ENCODE peak calls at places on chromosome 18, in ten cellular contexts. N, K, L, Y, R, U, A, D, X and H are unnamed samples.
A peak's percentile ranks its signal among the peaks of the same experiment; 100 is the strongest.

GRCh38 chr18:183769-184168 is 25.4 kb downstream of the USP14 start:
- DNase-seq in L (no peak), R (no peak), D (no peak), U (no peak), N (no peak), Y (peak; percentile 49), A (no peak), X (peak; percentile 6), K (peak; percentile 57), H (peak; percentile 6)

GRCh38 chr18:30106356-30106755 is 936.2 kb downstream of the DSC3 start:
- DNase-seq in N (no peak), Y (no peak), D (no peak), A (no peak), U (no peak), X (no peak), K (no peak), R (no peak), L (no peak), H (no peak)

GRCh38 chr18:36331541-36331971 is 34.0 kb downstream of the FHOD3 start:
- DNase-seq in K (no peak), L (no peak), U (no peak), Y (no peak), D (no peak), N (no peak), X (no peak), A (no peak), R (no peak), H (no peak)

GRCh38 chr18:42781298-42781815 is 334.1 kb downstream of the RIT2 start:
- DNase-seq in U (no peak), L (no peak), K (no peak), X (no peak), D (no peak), A (no peak), N (no peak), Y (no peak), R (no peak), H (no peak)

GRCh38 chr18:76476665-76477561 is 18.1 kb downstream of the ZNF516 start:
- DNase-seq in A (no peak), R (no peak), Y (peak; percentile 95), U (no peak), X (peak; percentile 82), N (no peak), K (peak; percentile 94), D (no peak), L (no peak), H (no peak)

GRCh38 chr18:901769-902168 is 2.9 kb upstream of the ADCYAP1 start:
- DNase-seq in D (no peak), K (no peak), N (no peak), U (no peak), X (no peak), R (no peak), A (no peak), L (no peak), Y (no peak), H (peak; percentile 46)

GRCh38 chr18:44893045-44893706 is 212.5 kb downstream of the SETBP1 start:
- DNase-seq in Y (no peak), R (no peak), A (no peak), D (no peak), K (no peak), N (no peak), X (no peak), L (no peak), U (no peak), H (no peak)

GRCh38 chr18:36561046-36561445 is 263.5 kb downstream of the FHOD3 start:
- DNase-seq in D (no peak), A (no peak), Y (no peak), R (no peak), N (no peak), X (no peak), U (no peak), K (no peak), L (no peak), H (no peak)

GRCh38 chr18:80154293-80154692 is 45.2 kb downstream of the ADNP2 start:
- DNase-seq in L (no peak), N (peak; percentile 50), R (no peak), A (no peak), U (no peak), K (peak; percentile 38), D (peak; percentile 35), Y (peak; percentile 46), X (no peak), H (no peak)

GRCh38 chr18:711330-711692 is 1.1 kb downstream of the ENOSF1 start:
- DNase-seq in Y (no peak), A (no peak), D (no peak), K (no peak), X (no peak), U (no peak), N (no peak), R (no peak), L (no peak), H (no peak)

GRCh38 chr18:31667185-31667584 is 17.2 kb downstream of the B4GALT6 start:
- DNase-seq in X (peak; percentile 41), A (no peak), D (no peak), K (peak; percentile 57), N (no peak), L (no peak), U (no peak), R (no peak), Y (peak; percentile 52), H (no peak)

GRCh38 chr18:35680139-35680551 is 98.6 kb downstream of the GALNT1 start:
- DNase-seq in Y (no peak), U (no peak), L (no peak), K (peak; percentile 3), R (no peak), N (no peak), D (no peak), X (peak; percentile 24), A (no peak), H (no peak)

GRCh38 chr18:46301571-46301970 is 197.4 kb downstream of the HAUS1 start:
- DNase-seq in Y (no peak), N (peak; percentile 25), X (no peak), K (no peak), A (no peak), U (no peak), R (no peak), D (no peak), L (no peak), H (no peak)

GRCh38 chr18:48663931-48664847 is 125.4 kb downstream of the CTIF start:
- DNase-seq in R (peak; percentile 85), N (peak; percentile 85), Y (peak; percentile 59), X (no peak), D (peak; percentile 52), L (peak; percentile 93), U (peak; percentile 71), K (peak; percentile 63), A (peak; percentile 77), H (peak; percentile 64)

GRCh38 chr18:74252032-74252380 is 39.8 kb downstream of the CYB5A start:
- DNase-seq in K (peak; percentile 66), N (no peak), A (peak; percentile 48), R (no peak), U (no peak), L (no peak), X (peak; percentile 29), D (no peak), Y (peak; percentile 49), H (no peak)

DNA sequence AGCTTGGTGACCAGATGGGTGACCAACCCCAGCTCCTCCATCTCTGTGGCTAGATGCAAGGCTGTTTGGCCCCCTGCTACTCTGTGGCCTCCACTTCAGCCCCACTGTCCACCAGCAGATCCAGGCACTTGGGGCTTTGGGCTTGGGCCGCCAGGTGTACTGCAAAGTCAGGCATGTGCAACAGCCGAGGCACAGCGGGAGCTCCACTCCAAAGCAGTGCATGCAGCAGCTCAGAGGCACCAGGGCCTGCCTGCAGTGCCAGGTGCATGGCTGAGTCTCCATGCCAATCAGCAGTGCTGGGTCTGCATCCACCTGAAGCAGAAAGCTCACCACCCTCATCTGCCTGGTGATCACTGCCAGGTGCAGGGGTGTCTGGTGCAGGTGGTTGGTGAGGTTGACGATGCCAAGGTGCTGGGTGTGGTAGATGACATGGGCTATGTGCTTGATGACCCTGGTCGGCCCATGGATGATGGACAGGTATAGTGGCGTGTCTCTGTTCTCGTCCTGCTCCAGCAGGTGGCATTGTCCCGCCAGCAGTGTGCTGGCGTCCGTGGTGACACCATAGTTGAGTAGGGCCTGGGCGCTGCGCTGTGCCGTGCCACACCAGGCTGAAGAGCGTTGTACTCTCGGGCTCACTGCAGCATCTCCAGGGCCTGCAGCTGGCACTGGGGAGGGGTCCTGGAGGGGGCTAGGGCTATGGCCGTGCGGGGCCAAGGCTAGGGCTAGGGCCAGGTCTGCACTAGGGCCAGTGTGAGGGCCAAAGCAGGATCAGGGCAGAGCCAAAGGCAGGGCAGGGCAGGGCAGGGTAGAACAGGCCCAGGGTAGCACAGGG is 1.0 kb upstream of the ANKRD62 start:
- DNase-seq in D (no peak), X (no peak), K (no peak), Y (no peak), N (peak; percentile 72), L (peak; percentile 63), U (no peak), R (no peak), A (no peak), H (no peak)
- TF ChIP-seq CTCF in D (no peak), X (peak; percentile 40), K (no peak), Y (no peak), N (peak; percentile 63), L (no peak), U (peak; percentile 57), R (no peak), A (no peak), H (no peak)

GRCh38 chr18:22200611-22201225 is 31.3 kb downstream of the GATA6 start:
- DNase-seq in L (no peak), X (no peak), K (no peak), U (no peak), Y (no peak), R (no peak), A (no peak), N (no peak), D (no peak), H (no peak)
- TF ChIP-seq CTCF in L (no peak), X (no peak), K (no peak), U (no peak), Y (no peak), R (no peak), A (no peak), N (no peak), D (no peak), H (no peak)

GRCh38 chr18:58321986-58322385 is 278.0 kb downstream of the NEDD4L start:
- DNase-seq in Y (peak; percentile 77), K (peak; percentile 68), R (peak; percentile 79), X (peak; percentile 70), L (no peak), U (peak; percentile 41), A (peak; percentile 39), D (peak; percentile 42), N (no peak), H (peak; percentile 43)
- TF ChIP-seq CTCF in Y (peak; percentile 63), K (peak; percentile 58), R (peak; percentile 74), X (peak; percentile 71), L (peak; percentile 47), U (peak; percentile 76), A (no peak), D (peak; percentile 34), N (peak; percentile 66), H (peak; percentile 59)

DNA sequence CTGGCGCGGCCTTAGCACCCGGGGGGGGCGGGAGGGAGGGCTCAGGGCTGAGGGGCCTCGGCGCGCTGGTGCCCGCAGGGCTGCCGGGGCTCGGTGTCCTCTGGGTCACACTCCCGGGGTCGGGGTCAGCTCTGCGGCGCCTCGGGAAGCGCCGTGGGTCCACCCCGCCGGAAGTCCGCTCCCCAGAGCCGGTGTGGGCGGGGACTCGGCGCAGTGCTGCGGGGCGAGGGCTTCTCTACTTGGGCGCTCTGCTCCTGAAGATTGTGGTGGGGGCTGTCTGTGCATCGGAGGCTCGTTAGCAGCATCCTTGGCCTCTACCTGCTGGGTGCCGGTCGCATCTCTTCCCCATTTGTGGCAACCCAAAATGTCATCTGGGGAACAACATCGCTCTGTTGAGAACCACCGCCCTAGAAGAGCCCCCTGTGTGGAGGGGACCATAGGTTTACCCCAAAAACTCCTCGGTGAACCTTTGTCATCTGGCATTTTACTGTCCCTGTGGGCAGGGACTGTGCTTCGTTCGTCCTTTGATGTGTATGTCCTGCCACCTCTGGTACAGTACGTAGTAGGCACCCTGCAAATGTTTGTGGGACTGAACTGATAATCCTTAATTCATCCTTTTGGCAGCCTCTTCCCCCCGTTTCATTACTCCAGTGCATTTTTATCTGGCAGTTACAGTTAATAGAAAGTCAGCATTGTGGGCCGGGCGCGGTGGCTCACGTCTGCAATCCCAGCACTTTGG is 553 bp downstream of the NAPG start:
- DNase-seq in N (peak; percentile 61), A (peak; percentile 53), Y (peak; percentile 56), R (peak; percentile 81), D (peak; percentile 55), K (peak; percentile 59), U (peak; percentile 65), X (peak; percentile 18), L (peak; percentile 92), H (peak; percentile 51)
- TF ChIP-seq CTCF in N (no peak), A (no peak), Y (no peak), R (no peak), D (no peak), K (no peak), U (no peak), X (no peak), L (no peak), H (no peak)